ENCODE peak calls at places on chromosomes 6 and 20, in nine cellular contexts. S is A673; A is naive thymus-derived CD4-positive, alpha-beta T cell; E is NCI-H510A; K is adrenal gland; P is GF-D8; F is HT-29; W is stimulated activated CD8-positive, alpha-beta memory T cell treated with anti-CD3 and anti-CD28 coated beads, Interleukin-4, amount 100 ng/mL, for 4 hours; V is activated T-helper 1 cell treated with anti-CD3 and anti-CD28 coated beads, Interleukin-12 subunit alpha, Interleukin-12 subunit beta, Interleukin-2, Interleukin-4 antibody, amounts not matched to agents 30 ng/mL and 10 ng/mL and 1 ng/mL, durations not matched to agents 14 hours and 24 hours and 36 hours. B is an unnamed sample.

GRCh38 chr20:60993647-60994046 is 258.4 kb upstream of the CDH4 start:
- DNase-seq in S (peak), A (no peak), E (no peak), K (no peak), P (no peak), F (peak), W (no peak), V (no peak), B (peak)

GRCh38 chr20:8152847-8153246 is 20.8 kb downstream of the PLCB1 start:
- DNase-seq in S (no peak), A (no peak), E (no peak), K (no peak), P (no peak), F (no peak), W (no peak), V (no peak), B (no peak)

GRCh38 chr20:58231678-58232077 is 3.2 kb upstream of the ANKRD60 start:
- DNase-seq in S (peak), A (peak), E (no peak), K (no peak), P (no peak), F (no peak), W (no peak), V (no peak), B (peak)

GRCh38 chr20:35972445-35972844 is 4.1 kb downstream of the CNBD2 start:
- DNase-seq in S (no peak), A (no peak), E (no peak), K (no peak), P (no peak), F (no peak), W (no peak), V (no peak), B (no peak)

GRCh38 chr6:65110031-65110430 is 597.0 kb downstream of the EYS start:
- DNase-seq in S (no peak), A (no peak), E (no peak), K (no peak), P (no peak), F (no peak), W (no peak), V (no peak), B (no peak)

GRCh38 chr6:105894556-105894955 is 191.6 kb upstream of the PRDM1 start:
- DNase-seq in S (no peak), A (no peak), E (no peak), K (no peak), P (no peak), F (no peak), W (no peak), V (no peak), B (no peak)

GRCh38 chr6:152458648-152459047 is 178.5 kb downstream of the SYNE1 start:
- DNase-seq in S (peak), A (no peak), E (no peak), K (no peak), P (no peak), F (no peak), W (no peak), V (no peak), B (no peak)

GRCh38 chr6:134607411-134607810 is 289.5 kb upstream of the SGK1 start:
- DNase-seq in S (no peak), A (no peak), E (no peak), K (no peak), P (no peak), F (no peak), W (no peak), V (no peak), B (no peak)

GRCh38 chr20:6311841-6312655 is 189.2 kb upstream of the FERMT1 start:
- DNase-seq in S (no peak), A (no peak), E (no peak), K (no peak), P (no peak), F (no peak), W (no peak), V (no peak), B (no peak)

GRCh38 chr6:159852877-159853276 is 37.9 kb upstream of the MAS1 start:
- DNase-seq in S (peak), A (peak), E (no peak), K (no peak), P (no peak), F (peak), W (no peak), V (no peak), B (no peak)

GRCh38 chr20:44683263-44684046 is 31.7 kb upstream of the CCN5 start:
- DNase-seq in S (no peak), A (peak), E (peak), K (peak), P (no peak), F (peak), W (peak), V (peak), B (peak)

GRCh38 chr6:81894788-81895221 is 142.3 kb upstream of the TENT5A start:
- DNase-seq in S (no peak), A (no peak), E (no peak), K (no peak), P (no peak), F (no peak), W (no peak), V (no peak), B (peak)

GRCh38 chr20:47481330-47482216 is 20.1 kb upstream of the NCOA3 start:
- DNase-seq in S (no peak), A (no peak), E (no peak), K (no peak), P (no peak), F (no peak), W (no peak), V (no peak), B (no peak)

GRCh38 chr6:109055771-109056235 is 38.8 kb downstream of the SESN1 start:
- DNase-seq in S (no peak), A (no peak), E (no peak), K (peak), P (no peak), F (no peak), W (no peak), V (no peak), B (no peak)

GRCh38 chr6:152309648-152310047 is 327.5 kb downstream of the SYNE1 start:
- DNase-seq in S (no peak), A (peak), E (no peak), K (no peak), P (no peak), F (no peak), W (no peak), V (peak), B (peak)

GRCh38 chr6:49841424-49841823 is 24.9 kb downstream of the CRISP1 start:
- DNase-seq in S (no peak), A (no peak), E (no peak), K (peak), P (no peak), F (no peak), W (no peak), V (no peak), B (no peak)

GRCh38 chr6:132058975-132059374 is 107.8 kb upstream of the CCN2 start:
- DNase-seq in S (no peak), A (no peak), E (no peak), K (no peak), P (no peak), F (no peak), W (no peak), V (no peak), B (no peak)

GRCh38 chr6:71419954-71420692 is 131.5 kb downstream of the OGFRL1 start:
- DNase-seq in S (no peak), A (no peak), E (peak), K (peak), P (no peak), F (no peak), W (no peak), V (no peak), B (no peak)

GRCh38 chr20:50277064-50277415 is 86.4 kb downstream of the CEBPB start:
- DNase-seq in S (no peak), A (no peak), E (no peak), K (no peak), P (no peak), F (no peak), W (no peak), V (no peak), B (no peak)

GRCh38 chr6:19180348-19181073 is 656.7 kb upstream of the ID4 start:
- DNase-seq in S (no peak), A (no peak), E (no peak), K (peak), P (no peak), F (no peak), W (no peak), V (no peak), B (no peak)

GRCh38 chr6:42781811-42782688 is at the start of gene BICRAL:
- DNase-seq in S (peak), A (peak), E (peak), K (peak), P (peak), F (peak), W (no peak), V (peak), B (no peak)

GRCh38 chr6:137602311-137602710 is 108.1 kb upstream of the OLIG3 start:
- DNase-seq in S (no peak), A (no peak), E (no peak), K (no peak), P (no peak), F (no peak), W (no peak), V (no peak), B (no peak)

GRCh38 chr6:164928366-164929154 is 380.8 kb downstream of the C6orf118 start:
- DNase-seq in S (no peak), A (no peak), E (no peak), K (no peak), P (no peak), F (no peak), W (no peak), V (no peak), B (no peak)

GRCh38 chr20:33567949-33568348 is 78.1 kb downstream of the CBFA2T2 start:
- DNase-seq in S (no peak), A (no peak), E (no peak), K (no peak), P (no peak), F (no peak), W (no peak), V (no peak), B (no peak)

GRCh38 chr6:118748311-118749062 is 97.1 kb upstream of the CEP85L start:
- DNase-seq in S (peak), A (no peak), E (peak), K (peak), P (no peak), F (no peak), W (no peak), V (no peak), B (peak)

GRCh38 chr6:72425003-72425681 is 196.7 kb upstream of the KCNQ5 start:
- DNase-seq in S (peak), A (no peak), E (no peak), K (no peak), P (no peak), F (no peak), W (no peak), V (no peak), B (no peak)

GRCh38 chr6:141254336-141254735 is 878.4 kb upstream of the GJE1 start:
- DNase-seq in S (no peak), A (no peak), E (no peak), K (no peak), P (no peak), F (no peak), W (no peak), V (no peak), B (no peak)

GRCh38 chr20:46007671-46008070 is 1.0 kb upstream of the MMP9 start:
- DNase-seq in S (no peak), A (no peak), E (no peak), K (no peak), P (no peak), F (no peak), W (no peak), V (no peak), B (no peak)